ENCODE peak calls at places on chromosomes 13 and 19, in six cellular contexts. One of them, this sample, is unnamed. For H3K36me3, the result is how much of the 10 kb centered on the place peaks cover.

GRCh38 chr13:110499621-110500281 is 61.8 kb downstream of the RAB20 start:
- DNase-seq in RWPE2: no peak
- DNase-seq in fibroblast of lung: no peak
- DNase-seq in pancreas: no peak
- DNase-seq in heart right ventricle: no peak
- DNase-seq in Peyer's patch: no peak
- DNase-seq in this sample: no peak

GRCh38 chr19:17777840-17778620 is 16.9 kb upstream of the B3GNT3 start:
- DNase-seq in RWPE2: peak
- DNase-seq in fibroblast of lung: no peak
- DNase-seq in pancreas: peak
- DNase-seq in heart right ventricle: peak
- DNase-seq in Peyer's patch: peak
- DNase-seq in this sample: peak

GRCh38 chr13:34931572-34931971 is 10.5 kb upstream of the NBEA start:
- DNase-seq in RWPE2: no peak
- DNase-seq in fibroblast of lung: no peak
- DNase-seq in pancreas: no peak
- DNase-seq in heart right ventricle: no peak
- DNase-seq in Peyer's patch: no peak
- DNase-seq in this sample: no peak

GRCh38 chr19:43651758-43652545 is 12.3 kb upstream of the CADM4 start:
- DNase-seq in RWPE2: no peak
- DNase-seq in fibroblast of lung: peak
- DNase-seq in pancreas: peak
- DNase-seq in heart right ventricle: peak
- DNase-seq in Peyer's patch: peak
- DNase-seq in this sample: peak

GRCh38 chr13:34752561-34752960 is 189.5 kb upstream of the NBEA start:
- DNase-seq in RWPE2: no peak
- DNase-seq in fibroblast of lung: no peak
- DNase-seq in pancreas: no peak
- DNase-seq in heart right ventricle: no peak
- DNase-seq in Peyer's patch: no peak
- DNase-seq in this sample: no peak

GRCh38 chr19:14182481-14182880 is 23.5 kb downstream of the ADGRL1 start:
- DNase-seq in RWPE2: no peak
- DNase-seq in fibroblast of lung: no peak
- DNase-seq in pancreas: no peak
- DNase-seq in heart right ventricle: no peak
- DNase-seq in Peyer's patch: no peak
- DNase-seq in this sample: no peak

GRCh38 chr13:33111414-33112110 is 95.3 kb downstream of the KL start:
- DNase-seq in RWPE2: no peak
- DNase-seq in fibroblast of lung: peak
- DNase-seq in pancreas: no peak
- DNase-seq in heart right ventricle: no peak
- DNase-seq in Peyer's patch: no peak
- DNase-seq in this sample: peak

GRCh38 chr13:80604094-80604493 is 263.2 kb upstream of the SPRY2 start:
- DNase-seq in RWPE2: no peak
- DNase-seq in fibroblast of lung: no peak
- DNase-seq in pancreas: no peak
- DNase-seq in heart right ventricle: no peak
- DNase-seq in Peyer's patch: no peak
- DNase-seq in this sample: peak

GRCh38 chr13:32170841-32171240 is 139.3 kb downstream of the FRY start:
- DNase-seq in RWPE2: no peak
- DNase-seq in fibroblast of lung: no peak
- DNase-seq in pancreas: no peak
- DNase-seq in heart right ventricle: no peak
- DNase-seq in Peyer's patch: no peak
- DNase-seq in this sample: no peak

GRCh38 chr13:100521912-100522490 is 66.6 kb downstream of the GGACT start:
- DNase-seq in RWPE2: no peak
- DNase-seq in fibroblast of lung: no peak
- DNase-seq in pancreas: no peak
- DNase-seq in heart right ventricle: no peak
- DNase-seq in Peyer's patch: no peak
- DNase-seq in this sample: no peak

GRCh38 chr19:19343016-19343362 is 22.4 kb downstream of the MAU2 start:
- DNase-seq in RWPE2: no peak
- DNase-seq in fibroblast of lung: no peak
- DNase-seq in pancreas: no peak
- DNase-seq in heart right ventricle: no peak
- DNase-seq in Peyer's patch: no peak
- DNase-seq in this sample: no peak
- H3K36me3 ChIP-seq in RWPE2: under half
- H3K36me3 ChIP-seq in fibroblast of lung: under half
- H3K36me3 ChIP-seq in pancreas: half or more
- H3K36me3 ChIP-seq in heart right ventricle: half or more
- H3K36me3 ChIP-seq in Peyer's patch: half or more
- H3K36me3 ChIP-seq in this sample: under half

GRCh38 chr19:37914908-37915307 is 7.9 kb downstream of the SIPA1L3 start:
- DNase-seq in RWPE2: no peak
- DNase-seq in fibroblast of lung: no peak
- DNase-seq in pancreas: no peak
- DNase-seq in heart right ventricle: no peak
- DNase-seq in Peyer's patch: no peak
- DNase-seq in this sample: no peak
- H3K4me3 ChIP-seq in RWPE2: no peak
- H3K4me3 ChIP-seq in fibroblast of lung: no peak
- H3K4me3 ChIP-seq in pancreas: no peak
- H3K4me3 ChIP-seq in heart right ventricle: no peak
- H3K4me3 ChIP-seq in Peyer's patch: no peak
- H3K4me3 ChIP-seq in this sample: no peak

GRCh38 chr19:16383584-16384161 is 59.0 kb downstream of the KLF2 start:
- DNase-seq in RWPE2: no peak
- DNase-seq in fibroblast of lung: no peak
- DNase-seq in pancreas: no peak
- DNase-seq in heart right ventricle: no peak
- DNase-seq in Peyer's patch: peak
- DNase-seq in this sample: no peak
- TF ChIP-seq CTCF in RWPE2: peak
- TF ChIP-seq CTCF in fibroblast of lung: no peak
- TF ChIP-seq CTCF in pancreas: no peak
- TF ChIP-seq CTCF in heart right ventricle: no peak
- TF ChIP-seq CTCF in Peyer's patch: no peak
- TF ChIP-seq CTCF in this sample: no peak

DNA sequence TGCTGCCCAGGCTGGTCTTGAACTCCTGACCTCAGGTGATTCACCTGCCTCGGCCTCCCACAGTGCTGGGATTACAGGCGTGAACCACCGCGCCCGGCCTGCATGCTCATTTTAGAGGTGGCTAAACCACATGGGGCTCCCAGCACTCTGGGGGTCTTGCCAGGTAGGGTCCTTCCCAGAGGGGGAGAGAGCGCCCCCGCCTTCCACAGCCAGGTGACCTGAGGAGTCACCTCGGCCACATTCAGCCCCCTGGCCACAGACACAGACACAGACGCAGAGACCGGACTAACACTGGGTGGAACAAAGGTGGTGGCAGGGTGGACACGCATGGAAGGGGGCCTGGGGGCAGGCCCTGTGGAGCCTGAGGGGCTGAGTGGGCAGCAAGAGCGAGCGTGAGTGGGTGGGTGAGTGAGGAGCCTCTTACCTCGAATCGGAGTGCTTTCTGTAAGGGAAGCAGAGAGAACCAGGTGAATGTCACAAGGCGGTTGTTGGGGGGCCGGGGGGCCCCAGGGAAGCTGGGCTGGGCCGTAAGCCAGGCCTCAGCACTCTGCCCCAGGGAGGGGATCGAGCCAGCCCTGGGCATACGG is 80.1 kb downstream of the PTPRS start:
- DNase-seq in RWPE2: no peak
- DNase-seq in fibroblast of lung: no peak
- DNase-seq in pancreas: no peak
- DNase-seq in heart right ventricle: no peak
- DNase-seq in Peyer's patch: no peak
- DNase-seq in this sample: no peak
- H3K36me3 ChIP-seq in RWPE2: under half
- H3K36me3 ChIP-seq in fibroblast of lung: under half
- H3K36me3 ChIP-seq in pancreas: under half
- H3K36me3 ChIP-seq in heart right ventricle: under half
- H3K36me3 ChIP-seq in Peyer's patch: under half
- H3K36me3 ChIP-seq in this sample: under half

DNA sequence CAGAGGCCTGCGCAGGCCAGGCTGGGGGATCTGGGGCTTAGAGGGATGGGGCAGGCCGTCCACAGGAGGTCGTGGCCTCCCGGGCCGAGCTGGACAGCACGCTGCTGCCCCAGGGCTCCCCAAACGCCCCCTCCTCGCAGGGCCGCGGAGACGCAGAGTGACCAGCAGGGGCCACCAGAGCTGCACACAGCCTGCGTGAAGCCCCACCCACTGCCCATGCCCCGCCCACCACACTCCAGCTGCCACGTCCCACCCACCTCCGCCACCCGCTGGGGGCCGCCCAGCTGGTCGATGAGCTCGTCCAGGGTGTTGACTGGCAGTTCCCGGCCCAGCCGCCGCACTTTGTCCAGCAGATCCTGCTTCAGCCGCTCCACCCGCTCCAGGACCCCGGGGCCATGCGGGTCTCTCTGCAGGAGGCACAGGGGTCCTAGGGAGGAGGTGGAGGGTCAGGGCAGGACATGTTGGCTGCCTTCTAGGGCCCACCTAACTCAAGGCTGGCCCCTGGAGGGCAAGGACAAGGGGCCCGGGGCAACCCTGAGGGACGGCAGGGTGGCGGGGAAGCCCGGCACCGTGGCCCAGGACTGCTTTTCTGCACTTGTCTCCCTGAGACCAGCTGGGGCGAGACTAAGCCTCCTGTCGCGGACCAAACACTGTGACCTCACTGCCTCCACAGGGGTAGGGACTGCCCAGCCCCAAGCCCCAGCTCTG is 9.6 kb downstream of the GPX4 start:
- DNase-seq in RWPE2: peak
- DNase-seq in fibroblast of lung: peak
- DNase-seq in pancreas: peak
- DNase-seq in heart right ventricle: peak
- DNase-seq in Peyer's patch: peak
- DNase-seq in this sample: peak
- H3K4me3 ChIP-seq in RWPE2: no peak
- H3K4me3 ChIP-seq in fibroblast of lung: no peak
- H3K4me3 ChIP-seq in pancreas: no peak
- H3K4me3 ChIP-seq in heart right ventricle: peak
- H3K4me3 ChIP-seq in Peyer's patch: no peak
- H3K4me3 ChIP-seq in this sample: no peak

GRCh38 chr13:39284801-39285388 is 246.6 kb downstream of the NHLRC3 start:
- DNase-seq in RWPE2: no peak
- DNase-seq in fibroblast of lung: peak
- DNase-seq in pancreas: no peak
- DNase-seq in heart right ventricle: no peak
- DNase-seq in Peyer's patch: no peak
- DNase-seq in this sample: no peak
- TF ChIP-seq CTCF in RWPE2: no peak
- TF ChIP-seq CTCF in fibroblast of lung: peak
- TF ChIP-seq CTCF in pancreas: no peak
- TF ChIP-seq CTCF in heart right ventricle: no peak
- TF ChIP-seq CTCF in Peyer's patch: no peak
- TF ChIP-seq CTCF in this sample: no peak

DNA sequence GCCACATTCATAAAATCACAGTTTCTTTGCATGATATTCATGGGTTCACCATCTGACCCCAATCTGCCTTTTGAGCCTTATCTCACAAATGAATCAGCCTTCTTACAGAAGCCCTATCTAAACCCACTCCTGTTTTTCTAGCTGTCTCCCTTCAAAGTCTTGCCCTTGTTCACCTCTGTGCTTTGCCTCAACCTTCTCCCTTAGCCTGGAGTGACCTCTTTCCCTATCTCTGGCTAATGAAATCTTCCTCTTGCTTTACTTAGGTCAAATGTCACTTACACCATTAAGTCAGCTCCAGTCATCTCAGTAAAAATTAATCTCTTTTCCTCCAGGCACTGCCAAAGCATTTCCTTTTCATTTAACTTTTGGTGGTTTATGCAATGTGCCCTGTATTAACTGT is 596.5 kb upstream of the MIR17HG start:
- DNase-seq in RWPE2: no peak
- DNase-seq in fibroblast of lung: no peak
- DNase-seq in pancreas: no peak
- DNase-seq in heart right ventricle: no peak
- DNase-seq in Peyer's patch: no peak
- DNase-seq in this sample: no peak
- H3K36me3 ChIP-seq in RWPE2: under half
- H3K36me3 ChIP-seq in fibroblast of lung: under half
- H3K36me3 ChIP-seq in pancreas: under half
- H3K36me3 ChIP-seq in heart right ventricle: under half
- H3K36me3 ChIP-seq in Peyer's patch: under half
- H3K36me3 ChIP-seq in this sample: under half